ENCODE peak calls at places on chromosomes 7 and 10, in five cellular contexts. E, Q, K, G and S are unnamed samples. For H3K27me3 and H3K4me1, the result is how much of the 10 kb centered on the place peaks cover.

GRCh38 chr7:13041368-13041988 is 354.0 kb downstream of the ARL4A start:
- DNase-seq in G (no peak), Q (peak), E (no peak), K (no peak), S (no peak)

GRCh38 chr7:69429817-69430501 is 168.3 kb upstream of the AUTS2 start:
- DNase-seq in G (no peak), K (no peak), E (peak), Q (peak), S (peak)

GRCh38 chr7:116083791-116084190 is 53.2 kb upstream of the TFEC start:
- DNase-seq in G (no peak), Q (no peak), E (no peak), K (no peak), S (no peak)

GRCh38 chr10:92573091-92573797 is 649 bp downstream of the IDE start:
- DNase-seq in Q (peak), G (peak), E (no peak), K (peak), S (peak)

GRCh38 chr10:103504181-103504783 is 10.8 kb downstream of the NEURL1 start:
- DNase-seq in Q (peak), G (peak), K (peak), E (peak), S (no peak)

GRCh38 chr7:64905547-64905946 is 2.5 kb downstream of the ZNF273 start:
- DNase-seq in E (no peak), Q (no peak), K (no peak), G (no peak), S (no peak)

GRCh38 chr10:20207700-20208099 is 391.5 kb downstream of the PLXDC2 start:
- DNase-seq in K (no peak), Q (no peak), E (no peak), G (no peak), S (no peak)

GRCh38 chr7:143345428-143345900 is 17.0 kb downstream of the FAM131B start:
- DNase-seq in K (no peak), E (no peak), G (peak), Q (peak), S (peak)

GRCh38 chr7:125876436-125876835 is 946.8 kb upstream of the POT1 start:
- DNase-seq in E (no peak), K (no peak), Q (no peak), G (no peak), S (no peak)

GRCh38 chr7:73831656-73832579 is 1.1 kb downstream of the CLDN4 start:
- DNase-seq in G (peak), K (peak), Q (no peak), E (no peak), S (peak)

GRCh38 chr7:18846765-18847215 is 270.6 kb downstream of the TWIST1 start:
- DNase-seq in K (no peak), E (no peak), G (no peak), Q (peak), S (no peak)

GRCh38 chr7:16129431-16130126 is 291.8 kb downstream of the CRPPA start:
- DNase-seq in K (no peak), G (no peak), E (no peak), Q (peak), S (no peak)

GRCh38 chr7:106614751-106615150 is 46.2 kb downstream of the CCDC71L start:
- DNase-seq in E (no peak), K (no peak), Q (no peak), G (no peak), S (no peak)

GRCh38 chr7:116834815-116835533 is 27.4 kb upstream of the CAPZA2 start:
- DNase-seq in K (peak), Q (peak), E (no peak), G (peak), S (no peak)

GRCh38 chr10:77738496-77739158 is 101.0 kb upstream of the KCNMA1 start:
- DNase-seq in Q (no peak), G (no peak), K (no peak), E (no peak), S (no peak)

GRCh38 chr7:152451356-152451755 is 15.6 kb upstream of the KMT2C start:
- DNase-seq in K (no peak), G (no peak), Q (no peak), E (no peak), S (no peak)

GRCh38 chr7:129774359-129774758 is 162.8 kb downstream of the NRF1 start:
- DNase-seq in E (no peak), Q (no peak), K (no peak), G (no peak), S (no peak)

GRCh38 chr7:45880433-45880860 is 7.6 kb upstream of the CCDC201 start:
- DNase-seq in G (no peak), Q (no peak), K (no peak), E (no peak), S (no peak)

GRCh38 chr10:73910764-73911552 is at the start of gene PLAU:
- DNase-seq in G (peak), K (peak), E (peak), Q (peak), S (peak)

GRCh38 chr7:71615017-71615416 is 483.1 kb downstream of the GALNT17 start:
- DNase-seq in E (no peak), K (no peak), Q (peak), G (no peak), S (no peak)

GRCh38 chr10:115432188-115432819 is 339.1 kb downstream of the ATRNL1 start:
- DNase-seq in Q (peak), G (no peak), K (no peak), E (no peak), S (no peak)

GRCh38 chr7:47100815-47101435 is 481.0 kb downstream of the TNS3 start:
- DNase-seq in K (peak), E (no peak), Q (peak), G (peak), S (peak)

GRCh38 chr10:126350216-126350992 is 37.9 kb downstream of the ADAM12 start:
- DNase-seq in G (no peak), Q (peak), K (no peak), E (no peak), S (no peak)

GRCh38 chr10:104429834-104430233 is 76.2 kb downstream of the CFAP58 start:
- DNase-seq in G (no peak), K (no peak), E (no peak), Q (no peak), S (no peak)

GRCh38 chr7:1593091-1593866 is 23.4 kb upstream of the PSMG3 start:
- DNase-seq in E (no peak), G (no peak), K (no peak), Q (peak), S (no peak)

GRCh38 chr10:44153901-44154670 is 230.8 kb downstream of the CXCL12 start:
- DNase-seq in Q (peak), E (no peak), K (no peak), G (no peak), S (no peak)

GRCh38 chr10:86172296-86172695 is 194.3 kb downstream of the GRID1 start:
- DNase-seq in E (no peak), K (no peak), Q (no peak), G (no peak), S (no peak)

GRCh38 chr7:47901542-47901941 is 46.7 kb downstream of the PKD1L1 start:
- DNase-seq in G (no peak), Q (peak), K (no peak), E (no peak), S (no peak)

GRCh38 chr10:81873932-81874816 is 820 bp upstream of the NRG3 start:
- DNase-seq in Q (peak), E (no peak), K (peak), G (peak), S (peak)

GRCh38 chr7:120486164-120486563 is 213.2 kb downstream of the KCND2 start:
- DNase-seq in E (no peak), Q (no peak), K (no peak), G (no peak), S (no peak)

GRCh38 chr7:117872565-117873055 is 631 bp downstream of the CTTNBP2 start:
- DNase-seq in Q (peak), K (peak), G (peak), E (peak), S (no peak)

GRCh38 chr7:112081778-112082177 is 124.4 kb downstream of the DOCK4 start:
- DNase-seq in G (no peak), E (no peak), K (no peak), Q (no peak), S (peak)

GRCh38 chr10:62384057-62384446 is 9.9 kb downstream of the ZNF365 start:
- DNase-seq in Q (peak), G (no peak), K (no peak), E (no peak), S (no peak)

GRCh38 chr7:30412810-30413504 is 65.6 kb downstream of the NOD1 start:
- DNase-seq in K (no peak), E (no peak), G (peak), Q (peak), S (no peak)

GRCh38 chr10:79417731-79418130 is 27.7 kb downstream of the ZCCHC24 start:
- DNase-seq in K (peak), Q (no peak), E (peak), G (no peak), S (no peak)

GRCh38 chr7:140537750-140538482 is 58.6 kb upstream of the MKRN1 start:
- DNase-seq in G (no peak), K (no peak), Q (no peak), E (no peak), S (no peak)
- H3K27me3 ChIP-seq in G (under half), K (under half), Q (under half), E (under half), S (under half)

GRCh38 chr7:26856481-26856880 is 7.9 kb downstream of the SKAP2 start:
- DNase-seq in G (no peak), E (no peak), Q (peak), K (no peak), S (no peak)

GRCh38 chr7:26857170-26857533 is 7.2 kb downstream of the SKAP2 start:
- DNase-seq in E (no peak), K (no peak), Q (no peak), G (no peak), S (no peak)

GRCh38 chr7:26858735-26859134 is 5.7 kb downstream of the SKAP2 start:
- DNase-seq in Q (no peak), E (no peak), G (no peak), K (no peak), S (no peak)

GRCh38 chr7:26858229-26858568 is 6.2 kb downstream of the SKAP2 start:
- DNase-seq in E (no peak), K (no peak), G (no peak), Q (no peak), S (no peak)

GRCh38 chr7:26857534-26858228 is 6.7 kb downstream of the SKAP2 start:
- DNase-seq in G (peak), E (peak), K (no peak), Q (no peak), S (peak)
- H3K27ac ChIP-seq in G (no peak), E (peak), K (no peak), Q (no peak), S (no peak)

GRCh38 chr7:28065721-28066285 is 114.8 kb downstream of the JAZF1 start:
- DNase-seq in E (no peak), G (no peak), Q (peak), K (no peak), S (no peak)
- H3K4me1 ChIP-seq in E (under half), G (under half), Q (half or more), K (under half), S (under half)

GRCh38 chr10:101280511-101280910 is 51.2 kb upstream of the LBX1 start:
- DNase-seq in Q (peak), G (no peak), K (no peak), E (no peak), S (no peak)
- H3K27me3 ChIP-seq in Q (under half), G (under half), K (under half), E (under half), S (under half)

DNA sequence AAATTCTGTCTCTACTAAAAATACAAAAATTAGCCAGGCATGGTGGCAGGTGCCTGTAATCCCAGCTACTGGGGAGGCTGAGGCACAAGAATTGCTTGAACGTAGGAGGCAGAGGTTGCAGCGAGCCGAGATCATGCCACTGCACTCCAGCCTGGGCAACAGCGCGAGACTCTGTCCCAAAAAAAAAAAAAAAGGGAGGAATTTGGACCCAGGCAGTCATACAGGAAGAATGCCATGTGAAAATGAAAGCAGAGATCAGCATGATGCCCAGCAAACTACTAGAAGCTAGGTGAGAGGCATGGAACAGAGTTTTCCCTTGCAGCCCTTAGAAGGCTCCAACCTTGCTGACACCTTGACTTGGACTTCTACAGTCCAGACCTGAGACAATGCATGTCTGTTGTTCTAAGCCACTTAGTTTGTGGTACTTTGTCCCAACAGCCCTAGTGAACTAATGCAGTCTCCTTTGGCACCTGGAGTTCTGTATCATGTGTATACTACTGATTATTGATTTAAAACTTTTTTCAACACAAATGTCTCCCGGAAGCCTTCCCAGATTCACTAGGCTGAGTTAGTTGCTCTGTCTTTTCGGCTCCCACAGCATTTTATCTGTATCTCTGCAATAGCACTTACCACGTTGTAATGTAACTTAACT is 10.2 kb upstream of the BAG3 start:
- DNase-seq in Q (no peak), K (no peak), G (no peak), E (no peak), S (no peak)
- H3K27ac ChIP-seq in Q (no peak), K (no peak), G (no peak), E (no peak), S (no peak)